ENCODE peak calls at places on chromosomes 1 and 21, in seven cellular contexts. W, T, Y, K, V, O and R are unnamed samples.
A peak's percentile ranks its signal among the peaks of the same experiment; 100 is the strongest.

GRCh38 chr1:224884428-224884827 is 45.0 kb upstream of the DNAH14 start:
- DNase-seq in W (no peak), T (peak; percentile 7), Y (peak; percentile 61), K (no peak), V (no peak), O (peak; percentile 46), R (no peak)

GRCh38 chr1:213327318-213327667 is 276.3 kb downstream of the RPS6KC1 start:
- DNase-seq in W (no peak), T (peak; percentile 71), Y (peak; percentile 93), K (no peak), V (peak; percentile 68), O (peak; percentile 89), R (no peak)

GRCh38 chr1:24909388-24909898 is 20.6 kb downstream of the RUNX3 start:
- DNase-seq in W (no peak), T (peak; percentile 32), Y (peak; percentile 82), K (peak; percentile 60), V (peak; percentile 71), O (peak; percentile 49), R (no peak)

GRCh38 chr1:175884369-175884768 is 141.0 kb upstream of the TNR start:
- DNase-seq in W (no peak), T (no peak), Y (no peak), K (no peak), V (no peak), O (no peak), R (no peak)

GRCh38 chr1:46616277-46617107 is at the start of gene MOB3C:
- DNase-seq in W (peak; percentile 49), T (peak; percentile 91), Y (peak; percentile 85), K (peak; percentile 39), V (peak; percentile 92), O (peak; percentile 80), R (no peak)

GRCh38 chr1:94416901-94417701 is 1.1 kb upstream of the ABCD3 start:
- DNase-seq in W (no peak), T (peak; percentile 87), Y (peak; percentile 82), K (peak; percentile 1), V (peak; percentile 81), O (peak; percentile 76), R (no peak)

GRCh38 chr1:87685366-87686136 is 356.9 kb downstream of the LMO4 start:
- DNase-seq in W (no peak), T (no peak), Y (peak; percentile 44), K (peak; percentile 12), V (no peak), O (no peak), R (no peak)

GRCh38 chr21:28893687-28894086 is 99.0 kb downstream of the LTN1 start:
- DNase-seq in W (no peak), T (no peak), Y (no peak), K (no peak), V (no peak), O (no peak), R (no peak)

GRCh38 chr1:97243973-97244560 is 522.5 kb downstream of the PTBP2 start:
- DNase-seq in W (no peak), T (peak; percentile 54), Y (peak; percentile 25), K (no peak), V (no peak), O (peak; percentile 23), R (no peak)
- TF ChIP-seq CTCF in W (peak; percentile 12), T (peak; percentile 42), Y (peak; percentile 53), K (peak; percentile 73), V (peak; percentile 21), O (peak; percentile 61), R (peak; percentile 65)

DNA sequence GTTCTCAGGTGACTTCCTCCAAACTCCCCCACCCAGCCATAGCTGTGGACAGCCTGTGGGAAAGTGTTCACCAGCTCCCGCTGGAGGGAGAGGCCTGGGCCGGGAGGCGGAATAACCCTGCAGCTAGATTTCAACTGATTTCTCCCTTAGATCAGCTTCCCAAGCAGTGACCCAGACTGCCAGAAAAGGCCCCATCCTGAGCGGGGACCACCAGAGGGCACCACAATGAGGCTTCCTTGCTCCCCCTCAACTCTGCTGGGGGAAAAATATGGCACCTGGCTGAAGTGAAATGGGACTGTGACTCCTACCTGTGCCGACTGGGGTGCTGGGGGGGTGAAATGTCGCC is 50.8 kb downstream of the RHBG start:
- DNase-seq in W (no peak), T (no peak), Y (no peak), K (peak; percentile 29), V (no peak), O (no peak), R (no peak)
- TF ChIP-seq CTCF in W (peak; percentile 31), T (no peak), Y (no peak), K (peak; percentile 36), V (no peak), O (peak; percentile 11), R (peak; percentile 38)

GRCh38 chr1:44314401-44314800 is 40.7 kb downstream of the ERI3 start:
- DNase-seq in W (no peak), T (no peak), Y (no peak), K (no peak), V (no peak), O (no peak), R (no peak)
- TF ChIP-seq CTCF in W (no peak), T (peak; percentile 6), Y (peak; percentile 28), K (peak; percentile 27), V (no peak), O (peak; percentile 13), R (peak; percentile 55)

GRCh38 chr1:216604771-216605170 is 118.5 kb downstream of the ESRRG start:
- DNase-seq in W (no peak), T (no peak), Y (no peak), K (no peak), V (no peak), O (no peak), R (no peak)

GRCh38 chr1:216599851-216600250 is 123.4 kb downstream of the ESRRG start:
- DNase-seq in W (no peak), T (no peak), Y (no peak), K (no peak), V (no peak), O (no peak), R (no peak)

GRCh38 chr1:216600730-216601426 is 122.4 kb downstream of the ESRRG start:
- DNase-seq in W (no peak), T (peak; percentile 91), Y (peak; percentile 78), K (peak; percentile 67), V (peak; percentile 92), O (peak; percentile 71), R (peak; percentile 39)

GRCh38 chr1:216598448-216598847 is 124.8 kb downstream of the ESRRG start:
- DNase-seq in W (no peak), T (no peak), Y (no peak), K (no peak), V (no peak), O (no peak), R (no peak)

GRCh38 chr1:216601427-216601751 is 121.8 kb downstream of the ESRRG start:
- DNase-seq in W (no peak), T (no peak), Y (no peak), K (no peak), V (no peak), O (no peak), R (no peak)
- TF ChIP-seq CTCF in W (no peak), T (no peak), Y (no peak), K (no peak), V (no peak), O (no peak), R (no peak)

GRCh38 chr1:208164609-208165008 is 79.6 kb downstream of the PLXNA2 start:
- DNase-seq in W (no peak), T (no peak), Y (no peak), K (no peak), V (no peak), O (no peak), R (no peak)

GRCh38 chr1:208162903-208163302 is 81.3 kb downstream of the PLXNA2 start:
- DNase-seq in W (no peak), T (no peak), Y (no peak), K (no peak), V (no peak), O (no peak), R (no peak)

GRCh38 chr1:208165659-208166058 is 78.5 kb downstream of the PLXNA2 start:
- DNase-seq in W (no peak), T (peak; percentile 96), Y (peak; percentile 86), K (no peak), V (no peak), O (peak; percentile 91), R (no peak)

GRCh38 chr1:208161656-208162375 is 82.4 kb downstream of the PLXNA2 start:
- DNase-seq in W (no peak), T (peak; percentile 65), Y (peak; percentile 90), K (no peak), V (no peak), O (peak; percentile 75), R (no peak)

DNA sequence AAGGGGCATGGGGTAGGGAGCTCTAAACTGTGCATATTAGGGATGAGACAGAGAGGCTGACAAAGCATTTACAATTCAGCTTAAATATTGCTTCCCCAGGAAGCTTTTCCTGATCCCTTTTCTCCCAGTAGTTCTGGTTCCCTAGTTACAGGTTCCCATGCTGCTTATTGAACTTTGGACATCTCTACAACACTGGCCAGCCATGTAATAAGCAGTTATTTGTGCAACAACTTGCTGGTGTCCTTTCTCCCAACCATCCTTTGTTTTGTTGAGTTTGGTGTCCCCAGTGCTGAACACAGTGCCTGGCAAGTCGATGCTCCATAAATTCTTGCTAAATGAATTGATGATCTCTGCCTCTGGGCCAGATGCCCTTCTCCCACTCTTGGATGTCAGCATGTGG is 80.6 kb downstream of the PLXNA2 start:
- DNase-seq in W (no peak), T (no peak), Y (no peak), K (no peak), V (no peak), O (no peak), R (no peak)
- TF ChIP-seq CTCF in W (no peak), T (no peak), Y (no peak), K (no peak), V (no peak), O (no peak), R (no peak)

GRCh38 chr1:194117582-194117981 is 931.2 kb upstream of the B3GALT2 start:
- DNase-seq in W (no peak), T (no peak), Y (no peak), K (no peak), V (no peak), O (no peak), R (no peak)
- TF ChIP-seq CTCF in W (no peak), T (no peak), Y (no peak), K (peak; percentile 29), V (no peak), O (no peak), R (no peak)

GRCh38 chr1:235642943-235643371 is 6.6 kb downstream of the GNG4 start:
- DNase-seq in W (no peak), T (no peak), Y (no peak), K (no peak), V (peak; percentile 43), O (no peak), R (no peak)
- TF ChIP-seq CTCF in W (no peak), T (no peak), Y (no peak), K (no peak), V (no peak), O (no peak), R (no peak)

DNA sequence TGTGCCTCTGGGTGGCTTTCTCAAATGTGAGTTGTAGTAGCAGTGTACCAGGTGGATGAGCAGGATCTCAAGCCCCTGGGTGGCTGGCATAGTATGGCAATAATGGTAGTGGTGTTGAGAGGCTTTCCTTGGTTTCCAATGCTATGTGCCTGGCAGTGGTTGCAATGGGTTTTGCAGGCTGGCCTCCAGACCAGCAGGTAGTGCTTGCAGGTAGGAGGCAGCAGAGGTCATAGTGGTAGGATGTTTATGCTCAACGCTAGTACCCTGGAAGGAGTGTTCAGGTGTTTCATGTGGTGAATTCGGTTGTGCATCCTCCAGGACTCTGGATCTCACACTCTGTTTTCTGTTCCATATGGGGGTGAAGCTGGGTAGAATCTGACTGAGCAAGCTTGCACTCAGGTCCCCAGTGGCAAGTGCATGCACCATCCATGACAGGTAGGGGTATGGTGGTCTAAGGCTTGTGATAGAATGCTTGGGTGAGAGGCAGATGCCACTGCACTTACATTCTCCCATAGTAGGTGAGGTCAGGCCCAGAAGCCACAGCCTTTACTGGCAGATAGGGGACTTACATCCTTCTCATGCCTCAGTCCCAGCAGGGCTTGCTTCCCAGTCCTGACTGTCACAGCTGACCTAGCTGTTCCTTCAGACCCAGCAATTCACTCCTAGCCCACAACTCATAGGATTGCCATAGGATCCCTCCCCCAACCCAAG is 410.5 kb upstream of the LRRC7 start:
- DNase-seq in W (no peak), T (no peak), Y (no peak), K (no peak), V (no peak), O (no peak), R (no peak)
- TF ChIP-seq CTCF in W (no peak), T (no peak), Y (no peak), K (no peak), V (no peak), O (no peak), R (no peak)